ENCODE peak calls at places on chromosomes 12 and 14, in nine cellular contexts. S, M, D, I, C, U, N, K and T are unnamed samples.

GRCh38 chr14:50312734-50313054 is 570 bp downstream of the DMAC2L start:
- DNase-seq in I (no peak), M (no peak), C (no peak), K (no peak), U (no peak), S (peak; percentile 75), D (no peak), N (no peak), T (no peak)

GRCh38 chr14:40494483-40494882 is 1062.2 kb upstream of the FBXO33 start:
- DNase-seq in S (no peak), D (no peak), I (no peak), N (no peak), U (no peak), C (no peak), M (no peak), K (no peak), T (no peak)

GRCh38 chr12:14384783-14385638 is 19.5 kb downstream of the ATF7IP start:
- DNase-seq in I (no peak), M (peak; percentile 55), S (peak; percentile 98), K (peak; percentile 26), C (peak; percentile 88), U (peak; percentile 18), N (peak; percentile 52), D (peak; percentile 36), T (peak; percentile 69)

GRCh38 chr12:99984271-99985128 is at the start of gene ANKS1B:
- DNase-seq in I (no peak), S (peak; percentile 81), U (peak; percentile 91), K (no peak), D (no peak), M (peak; percentile 85), N (peak; percentile 68), C (peak; percentile 93), T (peak; percentile 32)

GRCh38 chr14:60178820-60179219 is 13.6 kb upstream of the DHRS7 start:
- DNase-seq in S (no peak), M (no peak), K (no peak), I (no peak), D (no peak), N (no peak), U (no peak), C (no peak), T (no peak)

GRCh38 chr14:87833026-87833425 is 160.0 kb downstream of the GALC start:
- DNase-seq in K (no peak), I (no peak), D (no peak), C (no peak), N (no peak), S (no peak), M (no peak), U (no peak), T (no peak)

GRCh38 chr12:97229036-97229435 is 233.6 kb upstream of the RMST start:
- DNase-seq in S (peak; percentile 100), I (no peak), C (no peak), D (no peak), K (no peak), M (no peak), N (no peak), U (no peak), T (no peak)

GRCh38 chr12:116236148-116236731 is 41.3 kb downstream of the MED13L start:
- DNase-seq in I (no peak), K (peak; percentile 24), N (no peak), U (peak; percentile 22), C (peak; percentile 76), M (peak; percentile 30), S (peak; percentile 78), D (peak; percentile 7), T (peak; percentile 21)

GRCh38 chr12:117261267-117261666 is 71.0 kb upstream of the FBXO21 start:
- DNase-seq in N (no peak), I (no peak), D (no peak), C (no peak), U (no peak), K (no peak), M (no peak), S (no peak), T (no peak)

GRCh38 chr14:68627868-68628604 is 164.8 kb downstream of the ZFP36L1 start:
- DNase-seq in C (peak; percentile 92), D (peak; percentile 28), I (peak; percentile 79), K (peak; percentile 59), S (no peak), M (peak; percentile 96), U (peak; percentile 97), N (no peak), T (no peak)

GRCh38 chr12:46269429-46270241 is 792 bp upstream of the SLC38A1 start:
- DNase-seq in N (no peak), S (no peak), I (peak; percentile 67), M (peak; percentile 35), D (peak; percentile 69), K (peak; percentile 47), C (peak; percentile 91), U (peak; percentile 74), T (peak; percentile 15)

GRCh38 chr14:105322791-105323556 is 8.4 kb downstream of the PACS2 start:
- DNase-seq in M (no peak), D (no peak), N (no peak), I (no peak), U (peak; percentile 50), S (no peak), C (peak; percentile 32), K (no peak), T (no peak)

GRCh38 chr14:103207404-103208072 is 84.3 kb downstream of the TNFAIP2 start:
- DNase-seq in N (no peak), K (no peak), M (peak; percentile 54), C (peak; percentile 68), I (no peak), U (peak; percentile 83), D (no peak), S (no peak), T (peak; percentile 40)

GRCh38 chr14:52025310-52025709 is 36.0 kb downstream of the RTRAF start:
- DNase-seq in U (no peak), N (no peak), C (no peak), I (no peak), S (no peak), M (no peak), K (no peak), D (no peak), T (peak; percentile 71)

GRCh38 chr14:76420827-76421226 is 44.9 kb downstream of the ESRRB start:
- DNase-seq in N (no peak), I (no peak), D (no peak), K (no peak), U (no peak), M (no peak), S (no peak), C (no peak), T (no peak)

GRCh38 chr14:95156153-95156764 is 1.1 kb downstream of the DICER1 start:
- DNase-seq in K (no peak), C (peak; percentile 68), U (peak; percentile 33), N (peak; percentile 11), M (no peak), S (peak; percentile 9), D (no peak), I (no peak), T (peak; percentile 4)

GRCh38 chr12:105267711-105268110 is 31.7 kb upstream of the APPL2 start:
- DNase-seq in C (no peak), S (no peak), U (no peak), K (no peak), D (no peak), M (no peak), N (no peak), I (no peak), T (peak; percentile 18)

GRCh38 chr14:75222208-75222701 is 45.8 kb upstream of the TMED10 start:
- DNase-seq in I (no peak), K (no peak), S (no peak), C (no peak), N (no peak), M (no peak), D (no peak), U (no peak), T (peak; percentile 81)

GRCh38 chr14:26719514-26719913 is 121.7 kb upstream of the NOVA1 start:
- DNase-seq in M (no peak), U (no peak), K (no peak), S (no peak), N (no peak), C (no peak), I (no peak), D (no peak), T (peak; percentile 8)

GRCh38 chr12:3267690-3268089 is 190.5 kb downstream of the TSPAN9 start:
- DNase-seq in I (no peak), C (no peak), D (no peak), N (no peak), M (no peak), S (no peak), U (no peak), K (no peak), T (no peak)

GRCh38 chr14:99349721-99350495 is 77.9 kb upstream of the BCL11B start:
- DNase-seq in I (no peak), N (no peak), M (no peak), C (no peak), K (no peak), S (no peak), D (no peak), U (no peak), T (no peak)

GRCh38 chr12:57603323-57603722 is 1.3 kb upstream of the DTX3 start:
- DNase-seq in N (no peak), S (no peak), U (no peak), K (no peak), D (no peak), M (no peak), C (no peak), I (no peak), T (no peak)

GRCh38 chr12:95582230-95583058 is 31.2 kb upstream of the USP44 start:
- DNase-seq in M (peak; percentile 16), K (no peak), U (peak; percentile 19), S (peak; percentile 74), D (no peak), N (peak; percentile 20), I (no peak), C (no peak), T (peak; percentile 46)

GRCh38 chr12:912466-913235 is 36.8 kb downstream of the RAD52 start:
- DNase-seq in M (no peak), S (no peak), C (no peak), K (no peak), U (no peak), I (no peak), N (no peak), D (no peak), T (no peak)

GRCh38 chr12:51482808-51483532 is 58.3 kb downstream of the SLC4A8 start:
- DNase-seq in D (peak; percentile 9), C (no peak), I (no peak), M (no peak), S (no peak), K (peak; percentile 1), N (no peak), U (no peak), T (no peak)

GRCh38 chr12:25655702-25656101 is 102.6 kb upstream of the LMNTD1 start:
- DNase-seq in U (no peak), D (no peak), K (no peak), C (no peak), M (peak; percentile 32), S (no peak), I (no peak), N (no peak), T (no peak)

GRCh38 chr12:122850048-122850445 is 14.8 kb downstream of the HIP1R start:
- DNase-seq in I (peak; percentile 45), M (no peak), U (no peak), S (no peak), C (no peak), K (no peak), N (no peak), D (no peak), T (no peak)

GRCh38 chr12:58529897-58530296 is 390.4 kb downstream of the LRIG3 start:
- DNase-seq in I (no peak), D (no peak), K (no peak), M (peak; percentile 6), S (no peak), C (no peak), N (no peak), U (no peak), T (peak; percentile 84)

GRCh38 chr14:61211476-61212262 is 69.5 kb downstream of the TMEM30B start:
- DNase-seq in M (no peak), N (no peak), D (no peak), S (peak; percentile 100), C (no peak), U (no peak), K (no peak), I (no peak), T (no peak)

GRCh38 chr14:65321370-65321875 is 91.1 kb upstream of the FUT8 start:
- DNase-seq in C (no peak), S (no peak), D (no peak), I (no peak), M (no peak), K (no peak), U (no peak), N (no peak), T (no peak)

GRCh38 chr12:124571556-124571955 is 4.1 kb upstream of the NCOR2 start:
- DNase-seq in S (no peak), I (no peak), D (no peak), C (no peak), N (no peak), M (no peak), K (no peak), U (no peak), T (no peak)